ENCODE peak calls at places on chromosomes 4 and X, in six cellular contexts. One of them, this sample, is unnamed.

GRCh38 chr4:22478426-22478825 is 37.4 kb downstream of the ADGRA3 start:
- DNase-seq in GM12878: peak
- DNase-seq in HepG2: no peak
- DNase-seq in K562: no peak
- DNase-seq in SK-N-SH: no peak
- DNase-seq in H1: no peak
- DNase-seq in this sample: no peak

GRCh38 chrX:40175416-40176255 is 77.9 kb upstream of the BCOR start:
- DNase-seq in SK-N-SH: peak
- DNase-seq in HepG2: peak
- DNase-seq in K562: peak
- DNase-seq in GM12878: no peak
- DNase-seq in H1: no peak
- DNase-seq in this sample: peak

GRCh38 chr4:144580421-144580820 is 65.5 kb upstream of the HHIP start:
- DNase-seq in HepG2: no peak
- DNase-seq in K562: no peak
- DNase-seq in H1: no peak
- DNase-seq in SK-N-SH: no peak
- DNase-seq in GM12878: no peak
- DNase-seq in this sample: no peak

GRCh38 chrX:150828785-150829184 is 69.7 kb downstream of the CD99L2 start:
- DNase-seq in HepG2: no peak
- DNase-seq in SK-N-SH: no peak
- DNase-seq in H1: no peak
- DNase-seq in K562: no peak
- DNase-seq in GM12878: no peak
- DNase-seq in this sample: no peak

GRCh38 chrX:132463411-132463810 is 25.4 kb downstream of the MBNL3 start:
- DNase-seq in SK-N-SH: peak
- DNase-seq in HepG2: no peak
- DNase-seq in K562: peak
- DNase-seq in H1: no peak
- DNase-seq in GM12878: no peak
- DNase-seq in this sample: no peak

GRCh38 chr4:122588453-122589238 is 32.2 kb downstream of the IL21 start:
- DNase-seq in K562: no peak
- DNase-seq in SK-N-SH: no peak
- DNase-seq in HepG2: no peak
- DNase-seq in H1: no peak
- DNase-seq in GM12878: no peak
- DNase-seq in this sample: no peak

GRCh38 chr4:1979477-1980196 is 29.1 kb downstream of the NELFA start:
- DNase-seq in K562: no peak
- DNase-seq in SK-N-SH: no peak
- DNase-seq in H1: no peak
- DNase-seq in HepG2: no peak
- DNase-seq in GM12878: no peak
- DNase-seq in this sample: no peak

GRCh38 chrX:73765776-73766465 is 202.9 kb downstream of the CHIC1 start:
- DNase-seq in H1: no peak
- DNase-seq in GM12878: no peak
- DNase-seq in SK-N-SH: no peak
- DNase-seq in K562: no peak
- DNase-seq in HepG2: no peak
- DNase-seq in this sample: no peak

GRCh38 chr4:107600456-107600855 is 119.6 kb downstream of the PAPSS1 start:
- DNase-seq in H1: no peak
- DNase-seq in SK-N-SH: no peak
- DNase-seq in K562: no peak
- DNase-seq in GM12878: no peak
- DNase-seq in HepG2: no peak
- DNase-seq in this sample: no peak

GRCh38 chr4:138406881-138407280 is 164.7 kb upstream of the SLC7A11 start:
- DNase-seq in SK-N-SH: no peak
- DNase-seq in K562: no peak
- DNase-seq in HepG2: no peak
- DNase-seq in GM12878: no peak
- DNase-seq in H1: no peak
- DNase-seq in this sample: no peak

GRCh38 chr4:188032170-188032569 is 36.6 kb downstream of the ZFP42 start:
- DNase-seq in HepG2: no peak
- DNase-seq in K562: no peak
- DNase-seq in H1: no peak
- DNase-seq in SK-N-SH: no peak
- DNase-seq in GM12878: no peak
- DNase-seq in this sample: no peak

GRCh38 chr4:77044458-77045124 is 31.2 kb downstream of the CCNI start:
- DNase-seq in H1: no peak
- DNase-seq in K562: peak
- DNase-seq in GM12878: peak
- DNase-seq in HepG2: peak
- DNase-seq in SK-N-SH: no peak
- DNase-seq in this sample: no peak

GRCh38 chr4:1851575-1852415 is 4.2 kb downstream of the LETM1 start:
- DNase-seq in K562: peak
- DNase-seq in SK-N-SH: no peak
- DNase-seq in HepG2: no peak
- DNase-seq in GM12878: no peak
- DNase-seq in H1: no peak
- DNase-seq in this sample: no peak

GRCh38 chr4:139763668-139764067 is 98.0 kb downstream of the MGST2 start:
- DNase-seq in GM12878: no peak
- DNase-seq in HepG2: no peak
- DNase-seq in K562: no peak
- DNase-seq in H1: no peak
- DNase-seq in SK-N-SH: peak
- DNase-seq in this sample: no peak

GRCh38 chr4:78528327-78528726 is 23.2 kb upstream of the ANXA3 start:
- DNase-seq in SK-N-SH: no peak
- DNase-seq in H1: no peak
- DNase-seq in K562: no peak
- DNase-seq in HepG2: no peak
- DNase-seq in GM12878: no peak
- DNase-seq in this sample: no peak

GRCh38 chr4:34046580-34046979 is 2197.7 kb downstream of the ARAP2 start:
- DNase-seq in SK-N-SH: no peak
- DNase-seq in GM12878: no peak
- DNase-seq in H1: no peak
- DNase-seq in K562: no peak
- DNase-seq in HepG2: no peak
- DNase-seq in this sample: peak

GRCh38 chr4:8182858-8183725 is 16.0 kb upstream of the SH3TC1 start:
- DNase-seq in HepG2: no peak
- DNase-seq in H1: no peak
- DNase-seq in SK-N-SH: no peak
- DNase-seq in K562: peak
- DNase-seq in GM12878: no peak
- DNase-seq in this sample: peak

GRCh38 chr4:139171878-139172691 is 4.9 kb downstream of the ELF2 start:
- DNase-seq in K562: no peak
- DNase-seq in SK-N-SH: no peak
- DNase-seq in HepG2: peak
- DNase-seq in H1: no peak
- DNase-seq in GM12878: no peak
- DNase-seq in this sample: peak

GRCh38 chr4:130632731-130633604 is 1537.0 kb downstream of the C4orf33 start:
- DNase-seq in K562: no peak
- DNase-seq in GM12878: no peak
- DNase-seq in SK-N-SH: no peak
- DNase-seq in H1: no peak
- DNase-seq in HepG2: peak
- DNase-seq in this sample: no peak

GRCh38 chr4:135429528-135429927 is 1227.9 kb upstream of the PABPC4L start:
- DNase-seq in HepG2: no peak
- DNase-seq in SK-N-SH: no peak
- DNase-seq in H1: no peak
- DNase-seq in K562: no peak
- DNase-seq in GM12878: no peak
- DNase-seq in this sample: no peak

GRCh38 chrX:22699591-22700091 is 300.1 kb upstream of the DDX53 start:
- DNase-seq in K562: no peak
- DNase-seq in HepG2: no peak
- DNase-seq in GM12878: no peak
- DNase-seq in H1: no peak
- DNase-seq in SK-N-SH: no peak
- DNase-seq in this sample: no peak

GRCh38 chr4:105401278-105401677 is 72.6 kb downstream of the PPA2 start:
- DNase-seq in K562: no peak
- DNase-seq in H1: no peak
- DNase-seq in GM12878: no peak
- DNase-seq in HepG2: no peak
- DNase-seq in SK-N-SH: no peak
- DNase-seq in this sample: no peak

DNA sequence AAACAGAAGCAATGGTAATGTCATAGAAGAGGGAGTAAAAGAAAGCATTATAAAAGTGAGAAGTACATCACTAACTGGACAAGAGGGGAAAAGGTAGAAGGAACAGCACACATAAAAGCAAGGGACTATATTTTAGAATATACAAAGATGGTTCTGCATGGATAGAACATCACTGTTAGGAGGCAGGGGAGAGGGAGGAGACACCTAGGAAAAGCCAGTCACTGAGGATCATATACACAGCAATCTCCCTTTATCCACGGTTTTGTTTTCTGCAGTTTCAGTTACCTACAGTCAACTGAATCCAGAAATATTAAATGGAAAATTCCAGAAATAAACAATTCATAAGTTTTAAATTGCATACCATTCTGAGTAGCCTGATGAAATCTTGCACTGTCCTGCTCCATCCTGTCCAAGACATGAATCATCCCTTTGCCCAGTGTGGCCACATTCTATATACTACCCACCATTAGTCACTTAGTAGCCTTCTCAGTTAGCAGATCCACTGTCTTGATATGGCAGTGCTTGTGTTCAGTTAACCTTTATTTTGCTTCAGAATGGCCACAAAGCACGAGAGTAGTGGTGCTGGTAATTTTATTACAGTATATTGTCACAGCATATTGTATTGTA is 74.2 kb downstream of the PPA2 start:
- DNase-seq in GM12878: no peak
- DNase-seq in SK-N-SH: no peak
- DNase-seq in H1: no peak
- DNase-seq in K562: no peak
- DNase-seq in HepG2: no peak
- DNase-seq in this sample: no peak
- TF ChIP-seq CHD2 in GM12878: no peak
- TF ChIP-seq CHD2 in SK-N-SH: no peak
- TF ChIP-seq CHD2 in H1: no peak
- TF ChIP-seq CHD2 in K562: no peak
- TF ChIP-seq CHD2 in HepG2: no peak
- TF ChIP-seq CHD2 in this sample: no peak

GRCh38 chr4:183249854-183250253 is 70.2 kb downstream of the CLDN22 start:
- DNase-seq in K562: no peak
- DNase-seq in SK-N-SH: peak
- DNase-seq in HepG2: peak
- DNase-seq in H1: no peak
- DNase-seq in GM12878: no peak
- DNase-seq in this sample: peak
- TF ChIP-seq CHD2 in K562: no peak
- TF ChIP-seq CHD2 in SK-N-SH: no peak
- TF ChIP-seq CHD2 in HepG2: no peak
- TF ChIP-seq CHD2 in H1: no peak
- TF ChIP-seq CHD2 in GM12878: no peak
- TF ChIP-seq CHD2 in this sample: no peak

DNA sequence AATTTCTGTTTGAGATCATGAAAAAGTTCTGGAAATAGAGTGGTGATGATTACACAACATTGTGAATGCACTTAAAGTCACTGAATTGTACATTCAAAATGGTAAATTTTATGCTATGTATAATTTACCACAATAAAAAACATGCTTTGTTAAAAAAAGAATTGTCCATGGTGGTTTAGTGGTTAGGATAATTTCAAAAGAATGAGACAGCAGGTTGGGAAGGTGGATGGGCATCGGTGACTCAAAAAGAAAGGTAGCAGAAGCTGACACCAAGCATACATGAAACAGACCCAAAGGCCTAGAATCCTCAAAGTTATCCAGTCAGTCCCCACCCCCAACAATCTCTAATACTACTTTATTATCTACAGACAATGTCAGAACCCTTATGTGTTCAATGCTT is 91.1 kb downstream of the MSN start:
- DNase-seq in H1: no peak
- DNase-seq in K562: no peak
- DNase-seq in GM12878: no peak
- DNase-seq in HepG2: no peak
- DNase-seq in SK-N-SH: no peak
- DNase-seq in this sample: no peak
- TF ChIP-seq CHD2 in H1: no peak
- TF ChIP-seq CHD2 in K562: no peak
- TF ChIP-seq CHD2 in GM12878: no peak
- TF ChIP-seq CHD2 in HepG2: no peak
- TF ChIP-seq CHD2 in SK-N-SH: no peak
- TF ChIP-seq CHD2 in this sample: no peak

GRCh38 chr4:128288689-128289106 is 1.1 kb upstream of the PGRMC2 start:
- DNase-seq in HepG2: no peak
- DNase-seq in SK-N-SH: no peak
- DNase-seq in GM12878: peak
- DNase-seq in K562: no peak
- DNase-seq in H1: no peak
- DNase-seq in this sample: peak
- TF ChIP-seq CHD2 in HepG2: no peak
- TF ChIP-seq CHD2 in SK-N-SH: no peak
- TF ChIP-seq CHD2 in GM12878: no peak
- TF ChIP-seq CHD2 in K562: no peak
- TF ChIP-seq CHD2 in H1: no peak
- TF ChIP-seq CHD2 in this sample: no peak